ENCODE peak calls at places on chromosomes 7 and 10, in four cellular contexts. Q is H4, S is heart left ventricle, C is NB4. D is an unnamed sample.

GRCh38 chr7:30240401-30240800 is 44.0 kb upstream of the ZNRF2 start:
- DNase-seq in Q (peak; percentile 69), S (no peak), C (peak; percentile 36), D (no peak)

GRCh38 chr7:69219381-69219780 is 378.9 kb upstream of the AUTS2 start:
- DNase-seq in Q (peak; percentile 62), S (no peak), C (no peak), D (no peak)

GRCh38 chr7:24732646-24733413 is 24.4 kb downstream of the GSDME start:
- DNase-seq in Q (peak; percentile 80), S (no peak), C (peak; percentile 63), D (peak; percentile 56)

GRCh38 chr10:31152421-31153133 is 120.9 kb upstream of the ZNF438 start:
- DNase-seq in Q (no peak), S (peak; percentile 62), C (no peak), D (no peak)

GRCh38 chr7:149871576-149871975 is 2.2 kb upstream of the ATP6V0E2 start:
- DNase-seq in Q (no peak), S (no peak), C (no peak), D (no peak)

GRCh38 chr10:91211675-91212074 is 8.8 kb upstream of the PCGF5 start:
- DNase-seq in Q (no peak), S (no peak), C (no peak), D (no peak)

GRCh38 chr7:97373743-97374142 is 256.2 kb downstream of the SDHAF3 start:
- DNase-seq in Q (no peak), S (no peak), C (no peak), D (no peak)

GRCh38 chr7:84178013-84178412 is 16.6 kb downstream of the SEMA3A start:
- DNase-seq in Q (no peak), S (no peak), C (no peak), D (no peak)

GRCh38 chr7:10237306-10237705 is 736.4 kb upstream of the PHF14 start:
- DNase-seq in Q (peak; percentile 99), S (peak; percentile 25), C (no peak), D (no peak)

GRCh38 chr10:89352039-89352597 is 24.3 kb downstream of the IFIT3 start:
- DNase-seq in Q (peak; percentile 50), S (peak; percentile 51), C (no peak), D (peak; percentile 84)

GRCh38 chr10:20966426-20966825 is 69.3 kb upstream of the NEBL start:
- DNase-seq in Q (no peak), S (no peak), C (no peak), D (no peak)

GRCh38 chr10:124116771-124117510 is 23.5 kb upstream of the CHST15 start:
- DNase-seq in Q (no peak), S (no peak), C (no peak), D (no peak)

GRCh38 chr7:108455524-108455832 is 758 bp downstream of the NRCAM start:
- DNase-seq in Q (no peak), S (no peak), C (no peak), D (no peak)

GRCh38 chr10:126216221-126216701 is 172.0 kb downstream of the ADAM12 start:
- DNase-seq in Q (no peak), S (no peak), C (no peak), D (no peak)

GRCh38 chr7:50775231-50775630 is 7.5 kb downstream of the GRB10 start:
- DNase-seq in Q (no peak), S (no peak), C (no peak), D (no peak)